ENCODE peak calls at places on chromosomes 13 and 19, in six cellular contexts. D is mammary epithelial cell, Q is choroid plexus epithelial cell, E is neural crest cell, A is EH, Y is kidney glomerular epithelial cell. O is an unnamed sample.

GRCh38 chr19:36032251-36033104 is at the start of gene CLIP3:
- DNase-seq in D (no peak), Q (peak; percentile 71), E (peak; percentile 72), A (peak; percentile 83), Y (peak; percentile 15), O (peak; percentile 47)

GRCh38 chr13:89199138-89199537 is 1528.0 kb downstream of the SLITRK5 start:
- DNase-seq in D (peak; percentile 54), Q (no peak), E (no peak), A (no peak), Y (no peak), O (no peak)

GRCh38 chr19:15456871-15457700 is 7.3 kb downstream of the RASAL3 start:
- DNase-seq in D (no peak), Q (no peak), E (no peak), A (no peak), Y (no peak), O (no peak)

GRCh38 chr13:66950666-66951065 is 279.5 kb downstream of the PCDH9 start:
- DNase-seq in D (no peak), Q (no peak), E (no peak), A (no peak), Y (no peak), O (no peak)

GRCh38 chr19:18203408-18203862 is 407 bp downstream of the RAB3A start:
- DNase-seq in D (no peak), Q (no peak), E (no peak), A (no peak), Y (no peak), O (peak; percentile 15)

GRCh38 chr13:72886272-72887062 is 104.5 kb downstream of the PIBF1 start:
- DNase-seq in D (no peak), Q (peak; percentile 53), E (no peak), A (peak; percentile 18), Y (no peak), O (no peak)

GRCh38 chr13:112496166-112496565 is 91.8 kb downstream of the TUBGCP3 start:
- DNase-seq in D (no peak), Q (no peak), E (no peak), A (no peak), Y (no peak), O (no peak)

GRCh38 chr13:83065136-83065535 is 817.1 kb downstream of the SLITRK1 start:
- DNase-seq in D (peak; percentile 45), Q (peak; percentile 92), E (no peak), A (peak; percentile 80), Y (peak; percentile 82), O (no peak)

GRCh38 chr13:41456768-41457588 is at the start of gene RGCC:
- DNase-seq in D (peak; percentile 60), Q (peak; percentile 42), E (peak; percentile 48), A (peak; percentile 54), Y (no peak), O (no peak)

GRCh38 chr19:41774515-41774980 is 19.2 kb downstream of the CEACAM6 start:
- DNase-seq in D (peak; percentile 96), Q (no peak), E (no peak), A (no peak), Y (no peak), O (no peak)

GRCh38 chr19:45676851-45677263 is 8.8 kb downstream of the GIPR start:
- DNase-seq in D (no peak), Q (no peak), E (no peak), A (no peak), Y (no peak), O (no peak)

GRCh38 chr13:29369060-29369743 is 226.3 kb downstream of the SLC7A1 start:
- DNase-seq in D (peak; percentile 25), Q (peak; percentile 72), E (peak; percentile 9), A (peak; percentile 48), Y (no peak), O (peak; percentile 40)

GRCh38 chr19:6216236-6216995 is 63.4 kb downstream of the MLLT1 start:
- DNase-seq in D (no peak), Q (no peak), E (no peak), A (no peak), Y (no peak), O (no peak)

GRCh38 chr13:75908137-75908536 is 272.0 kb downstream of the LMO7 start:
- DNase-seq in D (no peak), Q (no peak), E (no peak), A (no peak), Y (no peak), O (no peak)

GRCh38 chr19:18172331-18173053 is 1.1 kb upstream of the IFI30 start:
- DNase-seq in D (no peak), Q (no peak), E (no peak), A (no peak), Y (no peak), O (no peak)

GRCh38 chr19:34489175-34489574 is 7.6 kb downstream of the WTIP start:
- DNase-seq in D (no peak), Q (no peak), E (no peak), A (no peak), Y (no peak), O (no peak)

GRCh38 chr13:110470272-110471009 is 91.1 kb downstream of the RAB20 start:
- DNase-seq in D (no peak), Q (peak; percentile 24), E (no peak), A (no peak), Y (no peak), O (no peak)

GRCh38 chr19:10372698-10373097 is 7.7 kb downstream of the TYK2 start:
- DNase-seq in D (no peak), Q (no peak), E (no peak), A (no peak), Y (no peak), O (no peak)

GRCh38 chr13:54599413-54599812 is 1570.8 kb downstream of the OLFM4 start:
- DNase-seq in D (no peak), Q (no peak), E (no peak), A (no peak), Y (no peak), O (no peak)

GRCh38 chr13:64369121-64369520 is 2861.0 kb downstream of the PCDH9 start:
- DNase-seq in D (no peak), Q (peak; percentile 49), E (no peak), A (peak; percentile 18), Y (no peak), O (no peak)

GRCh38 chr19:38988632-38989031 is 13.1 kb upstream of the FBXO17 start:
- DNase-seq in D (no peak), Q (no peak), E (no peak), A (no peak), Y (no peak), O (no peak)

GRCh38 chr19:41956621-41957020 is 2.5 kb downstream of the RABAC1 start:
- DNase-seq in D (no peak), Q (no peak), E (no peak), A (no peak), Y (no peak), O (no peak)

GRCh38 chr19:3712663-3713531 is 4.7 kb downstream of the TJP3 start:
- DNase-seq in D (no peak), Q (no peak), E (no peak), A (no peak), Y (no peak), O (no peak)

GRCh38 chr13:106533101-106533939 is 2.1 kb downstream of the EFNB2 start:
- DNase-seq in D (peak; percentile 76), Q (peak; percentile 89), E (peak; percentile 81), A (peak; percentile 82), Y (peak; percentile 77), O (peak; percentile 61)

GRCh38 chr13:110396913-110397379 is 89.9 kb downstream of the COL4A2 start:
- DNase-seq in D (peak; percentile 97), Q (peak; percentile 100), E (no peak), A (peak; percentile 100), Y (peak; percentile 93), O (no peak)

GRCh38 chr13:76868451-76868850 is 17.8 kb downstream of the KCTD12 start:
- DNase-seq in D (no peak), Q (no peak), E (no peak), A (no peak), Y (no peak), O (no peak)

GRCh38 chr13:29059837-29060236 is 239.7 kb downstream of the MTUS2 start:
- DNase-seq in D (no peak), Q (no peak), E (no peak), A (no peak), Y (no peak), O (no peak)

GRCh38 chr19:18541992-18542935 is 1.1 kb downstream of the FKBP8 start:
- DNase-seq in D (no peak), Q (no peak), E (no peak), A (no peak), Y (no peak), O (no peak)